ENCODE peak calls at places on chromosomes 5 and 9, in five cellular contexts. H is stomach; D is CD8-positive, alpha-beta memory T cell; Q is kidney; M is gastrocnemius medialis. T is an unnamed sample. For H3K36me3 and H3K4me1, the result is how much of the 10 kb centered on the place peaks cover.

GRCh38 chr9:90180374-90180773 is 462.2 kb downstream of the DIRAS2 start:
- DNase-seq in H (no peak), D (no peak), Q (no peak), M (no peak), T (no peak)

GRCh38 chr5:78920604-78921003 is 64.5 kb downstream of the ARSB start:
- DNase-seq in H (no peak), D (no peak), Q (no peak), M (no peak), T (no peak)

GRCh38 chr9:125190371-125190801 is 783 bp upstream of the PPP6C start:
- DNase-seq in H (no peak), D (no peak), Q (no peak), M (no peak), T (no peak)

GRCh38 chr5:132669455-132669820 is 4.4 kb upstream of the IL4 start:
- DNase-seq in H (peak), D (no peak), Q (no peak), M (no peak), T (no peak)

GRCh38 chr5:138503487-138504270 is 38.4 kb downstream of the EGR1 start:
- DNase-seq in H (peak), D (peak), Q (no peak), M (no peak), T (no peak)

GRCh38 chr5:43038523-43038989 is 1.6 kb downstream of the ANXA2R start:
- DNase-seq in H (no peak), D (peak), Q (no peak), M (no peak), T (no peak)

GRCh38 chr5:107402881-107403280 is 267.9 kb downstream of the EFNA5 start:
- DNase-seq in H (no peak), D (no peak), Q (peak), M (no peak), T (no peak)

GRCh38 chr9:2299843-2300205 is 284.7 kb downstream of the SMARCA2 start:
- DNase-seq in H (no peak), D (no peak), Q (no peak), M (no peak), T (no peak)

GRCh38 chr9:121440265-121440664 is 59.4 kb downstream of the GGTA1 start:
- DNase-seq in H (no peak), D (no peak), Q (no peak), M (no peak), T (no peak)

GRCh38 chr5:16792278-16793275 is 143.5 kb downstream of the MYO10 start:
- DNase-seq in H (no peak), D (no peak), Q (no peak), M (no peak), T (no peak)

GRCh38 chr9:89633920-89634319 is 29.1 kb downstream of the GADD45G start:
- DNase-seq in H (no peak), D (no peak), Q (peak), M (no peak), T (no peak)

GRCh38 chr5:458547-459353 is 15.8 kb downstream of the EXOC3 start:
- DNase-seq in H (no peak), D (no peak), Q (peak), M (no peak), T (no peak)

DNA sequence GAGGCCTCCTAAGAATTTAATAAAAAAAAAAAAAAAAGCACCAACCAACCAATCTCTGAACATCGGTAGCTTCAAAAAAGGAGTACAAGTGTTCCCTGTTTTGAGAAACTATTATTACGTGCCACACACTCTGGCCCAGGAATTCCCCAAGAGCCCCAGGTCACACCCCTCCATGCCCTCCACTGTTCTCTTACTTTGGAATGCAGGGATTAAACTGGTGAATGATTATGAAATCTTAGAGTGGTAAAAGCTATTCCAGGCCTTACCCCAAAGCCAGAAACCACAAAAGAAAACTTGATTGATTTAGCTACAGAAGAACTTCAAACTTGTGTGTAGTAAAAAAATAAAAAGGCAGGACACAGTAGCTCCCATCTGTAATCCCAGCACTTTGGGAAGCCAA is 2.6 kb upstream of the PPP1R26 start:
- DNase-seq in H (no peak), D (no peak), Q (no peak), M (no peak), T (peak)
- H3K27ac ChIP-seq in H (no peak), D (no peak), Q (no peak), M (no peak), T (peak)

GRCh38 chr5:157509587-157509986 is 49.6 kb downstream of the NIPAL4 start:
- DNase-seq in H (no peak), D (no peak), Q (no peak), M (no peak), T (no peak)

GRCh38 chr5:157506066-157506590 is 46.1 kb downstream of the NIPAL4 start:
- DNase-seq in H (no peak), D (no peak), Q (no peak), M (no peak), T (no peak)

GRCh38 chr5:157502143-157502647 is 42.2 kb downstream of the NIPAL4 start:
- DNase-seq in H (no peak), D (no peak), Q (no peak), M (no peak), T (no peak)

GRCh38 chr5:157506981-157507780 is 47.2 kb downstream of the NIPAL4 start:
- DNase-seq in H (peak), D (no peak), Q (peak), M (no peak), T (no peak)

GRCh38 chr5:157505496-157505895 is 45.5 kb downstream of the NIPAL4 start:
- DNase-seq in H (no peak), D (no peak), Q (no peak), M (no peak), T (no peak)
- H3K36me3 ChIP-seq in H (half or more), D (under half), Q (under half), M (under half), T (under half)

DNA sequence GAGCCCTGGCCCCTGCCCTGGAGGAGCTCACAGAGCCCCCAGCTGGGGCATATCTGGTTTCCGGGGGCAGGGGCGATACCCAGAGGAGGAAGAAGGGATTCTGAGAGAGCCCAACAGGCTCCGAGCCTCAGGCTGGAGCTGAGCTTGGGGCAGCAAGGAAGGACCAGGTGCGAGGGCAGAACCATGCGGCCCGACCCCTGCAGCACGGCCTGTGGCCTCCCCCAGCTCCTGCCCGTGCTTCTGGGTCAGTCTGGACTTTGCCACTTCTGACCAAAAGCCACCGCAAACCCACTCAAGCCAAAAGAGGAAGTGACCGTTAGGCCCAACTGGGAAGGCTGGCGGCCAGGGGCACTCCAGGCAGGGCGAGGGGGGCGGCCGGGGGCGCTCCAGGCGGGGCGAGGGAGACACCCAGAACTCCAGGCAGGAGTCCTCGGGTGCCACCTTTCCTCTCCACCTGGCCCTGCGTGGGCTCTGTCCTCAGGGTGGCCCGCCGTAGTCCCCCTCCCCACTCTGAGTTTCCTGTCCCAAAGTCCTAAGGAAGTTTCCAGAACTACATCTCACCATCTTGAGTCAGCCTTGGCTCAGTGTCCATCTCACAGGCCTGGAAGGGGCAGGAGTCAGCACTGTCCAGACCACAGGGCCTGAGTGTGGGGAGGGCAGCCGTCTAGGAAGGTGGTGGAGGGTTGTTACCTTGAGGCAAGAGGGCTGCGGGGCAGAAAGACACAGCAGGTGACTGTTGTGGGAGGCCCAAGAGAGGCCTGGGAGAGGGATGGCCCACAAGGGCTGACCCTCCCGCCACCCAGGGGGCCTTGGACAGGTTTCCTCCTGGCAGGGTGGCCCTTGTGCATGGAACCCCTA is 945 bp upstream of the LTC4S start:
- DNase-seq in H (no peak), D (no peak), Q (no peak), M (no peak), T (peak)
- H3K4me1 ChIP-seq in H (half or more), D (under half), Q (under half), M (under half), T (half or more)

DNA sequence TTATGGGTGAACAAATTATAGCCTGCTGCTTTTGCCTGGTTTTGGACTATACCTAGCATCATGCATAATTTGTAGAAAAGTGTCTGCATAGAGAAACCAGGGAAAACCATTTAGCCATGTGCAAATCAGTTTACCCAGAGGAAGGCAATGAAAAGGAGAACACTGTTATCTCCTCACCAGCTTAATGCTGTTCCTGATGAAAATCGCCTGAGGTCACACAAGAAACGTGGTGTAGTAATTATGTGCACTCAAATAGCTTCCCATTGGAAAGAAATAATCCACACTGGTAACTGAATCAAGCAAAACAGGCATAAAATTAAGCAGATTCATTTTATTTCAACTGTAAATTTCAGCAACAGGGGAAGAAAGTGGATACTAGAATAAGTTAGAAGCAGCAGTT is 51.7 kb upstream of the FAM240B start:
- DNase-seq in H (no peak), D (no peak), Q (no peak), M (no peak), T (no peak)
- H3K27ac ChIP-seq in H (no peak), D (no peak), Q (no peak), M (no peak), T (no peak)

GRCh38 chr5:38433160-38433861 is 123.1 kb downstream of the LIFR start:
- DNase-seq in H (no peak), D (no peak), Q (peak), M (no peak), T (no peak)

GRCh38 chr5:38443390-38443789 is 113.1 kb downstream of the LIFR start:
- DNase-seq in H (no peak), D (no peak), Q (no peak), M (no peak), T (no peak)

GRCh38 chr5:38441730-38442573 is 114.5 kb downstream of the LIFR start:
- DNase-seq in H (peak), D (peak), Q (peak), M (peak), T (peak)

GRCh38 chr5:38434981-38435710 is 121.3 kb downstream of the LIFR start:
- DNase-seq in H (no peak), D (no peak), Q (no peak), M (no peak), T (no peak)

GRCh38 chr5:38438757-38439156 is 117.7 kb downstream of the LIFR start:
- DNase-seq in H (no peak), D (no peak), Q (no peak), M (no peak), T (no peak)
- H3K36me3 ChIP-seq in H (under half), D (under half), Q (under half), M (under half), T (under half)

T was measured in lower lobe of right lung.